ENCODE peak calls at places on chromosomes 3 and 15, in seven cellular contexts. Q is T-helper 2 cell; A is lower leg skin; T is HFFc6; C is stimulated activated CD8-positive, alpha-beta memory T cell treated with anti-CD3 and anti-CD28 coated beads, Interleukin-7, amount 100 ng/mL, for 48 hours; X is activated CD4-positive, alpha-beta T cell treated with anti-CD3 and anti-CD28 coated beads for 48 hours; H is midbrain. V is an unnamed sample.

GRCh38 chr15:32796856-32797255 is 79.1 kb downstream of the GREM1 start:
- DNase-seq in H (no peak), Q (no peak), C (no peak), X (no peak), A (no peak), T (no peak), V (no peak)

GRCh38 chr3:190053919-190054672 is 66.6 kb downstream of the P3H2 start:
- DNase-seq in A (no peak), T (peak), X (no peak), H (no peak), C (no peak), Q (no peak), V (no peak)

GRCh38 chr15:85473455-85473854 is 93.1 kb downstream of the AKAP13 start:
- DNase-seq in T (peak), A (no peak), C (no peak), Q (peak), X (no peak), H (no peak), V (no peak)

GRCh38 chr3:187944391-187945179 is 199.3 kb upstream of the BCL6 start:
- DNase-seq in X (no peak), H (no peak), T (no peak), C (no peak), Q (peak), A (no peak), V (no peak)

GRCh38 chr3:45981321-45982038 is 14.1 kb downstream of the FYCO1 start:
- DNase-seq in X (no peak), H (no peak), C (no peak), T (peak), A (no peak), Q (no peak), V (no peak)

GRCh38 chr3:129658156-129658843 is 51.8 kb upstream of the PLXND1 start:
- DNase-seq in C (no peak), H (no peak), T (no peak), Q (no peak), A (no peak), X (no peak), V (no peak)

GRCh38 chr3:110519066-110519465 is 552.5 kb upstream of the NECTIN3 start:
- DNase-seq in H (no peak), Q (no peak), X (no peak), C (no peak), T (no peak), A (no peak), V (no peak)

GRCh38 chr3:156535798-156536197 is 19.1 kb downstream of the SSR3 start:
- DNase-seq in A (no peak), H (no peak), Q (no peak), X (no peak), T (no peak), C (no peak), V (no peak)

GRCh38 chr15:80536231-80536630 is 132.0 kb downstream of the ARNT2 start:
- DNase-seq in A (no peak), Q (no peak), H (no peak), X (no peak), C (no peak), T (no peak), V (peak)

GRCh38 chr3:102715030-102715697 is 280.3 kb downstream of the ZPLD1 start:
- DNase-seq in H (no peak), Q (peak), A (no peak), X (no peak), T (no peak), C (no peak), V (no peak)

GRCh38 chr3:127760361-127760760 is 62.0 kb downstream of the MGLL start:
- DNase-seq in X (no peak), C (no peak), Q (no peak), T (no peak), H (no peak), A (no peak), V (no peak)

GRCh38 chr3:123520656-123521055 is 64.2 kb downstream of the HACD2 start:
- DNase-seq in A (no peak), T (no peak), H (no peak), C (no peak), Q (no peak), X (no peak), V (no peak)

GRCh38 chr15:59020321-59020720 is 32.9 kb downstream of the RNF111 start:
- DNase-seq in A (no peak), H (no peak), Q (no peak), T (no peak), C (no peak), X (no peak), V (no peak)

GRCh38 chr15:65032823-65033537 is 3.5 kb upstream of the MTFMT start:
- DNase-seq in T (no peak), Q (peak), A (peak), C (peak), X (peak), H (peak), V (peak)

GRCh38 chr3:52721002-52721741 is 15.3 kb downstream of the SPCS1 start:
- DNase-seq in C (no peak), A (no peak), Q (peak), T (no peak), X (no peak), H (peak), V (no peak)

GRCh38 chr3:178705925-178706324 is 169.7 kb downstream of the KCNMB2 start:
- DNase-seq in A (no peak), T (no peak), X (no peak), Q (no peak), H (no peak), C (no peak), V (peak)

GRCh38 chr3:127092776-127093175 is 100.2 kb upstream of the PRR23E start:
- DNase-seq in C (no peak), H (no peak), X (no peak), T (no peak), Q (no peak), A (no peak), V (no peak)

GRCh38 chr3:101065962-101066361 is 72.7 kb upstream of the ABI3BP start:
- DNase-seq in T (peak), A (no peak), H (no peak), C (no peak), Q (no peak), X (no peak), V (no peak)

GRCh38 chr3:182795383-182795782 is 2.1 kb downstream of the ATP11B start:
- DNase-seq in C (no peak), A (no peak), H (no peak), X (peak), Q (peak), T (peak), V (no peak)

GRCh38 chr15:98823012-98823458 is 174.7 kb downstream of the IGF1R start:
- DNase-seq in A (no peak), X (no peak), H (no peak), Q (no peak), T (peak), C (no peak), V (peak)

GRCh38 chr15:59255647-59256380 is 49.2 kb downstream of the LDHAL6B start:
- DNase-seq in Q (peak), C (no peak), T (no peak), A (no peak), H (no peak), X (peak), V (no peak)

GRCh38 chr3:123732447-123732846 is 147.6 kb upstream of the HACD2 start:
- DNase-seq in A (no peak), Q (peak), X (peak), C (no peak), T (peak), H (no peak), V (no peak)

GRCh38 chr3:143567823-143568222 is 280.4 kb downstream of the SLC9A9 start:
- DNase-seq in T (no peak), C (no peak), X (no peak), H (no peak), A (no peak), Q (no peak), V (no peak)

GRCh38 chr3:149384167-149384566 is 6.7 kb upstream of the TM4SF1 start:
- DNase-seq in T (no peak), H (no peak), A (no peak), C (no peak), X (no peak), Q (no peak), V (no peak)

GRCh38 chr15:85582719-85583089 is 202.3 kb downstream of the AKAP13 start:
- DNase-seq in Q (peak), H (peak), X (peak), C (no peak), T (no peak), A (peak), V (no peak)

GRCh38 chr15:67201136-67201535 is 53.3 kb downstream of the AAGAB start:
- DNase-seq in C (no peak), A (no peak), H (no peak), Q (no peak), X (no peak), T (no peak), V (no peak)

V was measured in GM23338.